ENCODE peak calls at places on chromosomes 12 and 14, in ten cellular contexts. M is activated CD8-positive, alpha-beta T cell treated with anti-CD3 and anti-CD28 coated beads, Interleukin-2, amount 10 ng/mL, durations not matched to agents 7 days and 5 days; P is A172; K is H7; V is C1 segment of cervical spinal cord; C is stimulated activated CD8-positive, alpha-beta memory T cell treated with anti-CD3 and anti-CD28 coated beads, Interleukin-12 subunit alpha, Interleukin-12 subunit beta, amount 100 ng/mL, for 1 hour; G is GM04504; X is activated effector memory CD4-positive, alpha-beta T cell treated with Interleukin-2 at 50 U/mL for 16 hours; S is HCT116; U is astrocyte of the spinal cord. O is an unnamed sample.

GRCh38 chr12:10867381-10867780 is 16.7 kb downstream of the PRH1 start:
- DNase-seq in S (no peak), M (no peak), P (no peak), G (no peak), U (no peak), C (no peak), K (no peak), X (no peak), V (no peak), O (no peak)

GRCh38 chr14:20305265-20306078 is at the start of gene TTC5:
- DNase-seq in C (peak; percentile 86), G (peak; percentile 73), P (peak; percentile 65), U (peak; percentile 94), V (peak; percentile 50), K (peak; percentile 88), M (peak; percentile 93), X (peak; percentile 86), S (peak; percentile 87), O (peak; percentile 82)

GRCh38 chr14:75577090-75577489 is 1.3 kb upstream of the FLVCR2 start:
- DNase-seq in G (no peak), X (no peak), P (no peak), K (no peak), M (no peak), U (no peak), S (no peak), V (no peak), C (no peak), O (no peak)

GRCh38 chr12:48800971-48801370 is 12.1 kb upstream of the ADCY6 start:
- DNase-seq in G (no peak), X (no peak), K (peak; percentile 33), P (no peak), S (no peak), M (no peak), V (no peak), U (no peak), C (no peak), O (no peak)

GRCh38 chr12:10130042-10130441 is at the start of gene CLEC7A:
- DNase-seq in G (no peak), M (no peak), K (no peak), P (no peak), X (no peak), U (no peak), C (no peak), S (no peak), V (no peak), O (no peak)

GRCh38 chr12:27277846-27278260 is 33.8 kb downstream of the STK38L start:
- DNase-seq in X (no peak), S (peak; percentile 6), V (no peak), C (no peak), G (peak; percentile 59), U (peak; percentile 84), M (no peak), P (peak; percentile 70), K (no peak), O (peak; percentile 21)

GRCh38 chr14:50173891-50174290 is 57.5 kb downstream of the SOS2 start:
- DNase-seq in P (peak; percentile 25), U (peak; percentile 32), M (no peak), S (no peak), V (no peak), G (no peak), C (no peak), X (no peak), K (no peak), O (no peak)

GRCh38 chr14:75884198-75884611 is 97.6 kb downstream of the TGFB3 start:
- DNase-seq in U (peak; percentile 92), C (no peak), X (no peak), S (no peak), M (no peak), V (no peak), P (peak; percentile 69), K (peak; percentile 22), G (peak; percentile 76), O (peak; percentile 32)

GRCh38 chr14:77189479-77189878 is 7.9 kb downstream of the TMEM63C start:
- DNase-seq in P (no peak), M (no peak), U (no peak), C (no peak), V (no peak), K (peak; percentile 20), X (no peak), G (no peak), S (no peak), O (no peak)

GRCh38 chr12:102948941-102949352 is 8.5 kb upstream of the ASCL1 start:
- DNase-seq in P (peak; percentile 4), V (no peak), C (peak; percentile 37), S (peak; percentile 23), U (peak; percentile 41), M (peak; percentile 64), X (peak; percentile 10), K (peak; percentile 65), G (no peak), O (peak; percentile 53)

GRCh38 chr14:74140374-74140850 is 55.7 kb downstream of the LIN52 start:
- DNase-seq in C (no peak), U (no peak), S (no peak), G (no peak), V (no peak), X (no peak), M (no peak), P (no peak), K (no peak), O (peak; percentile 54)

GRCh38 chr14:79375336-79375735 is 836.0 kb downstream of the DIO2 start:
- DNase-seq in G (no peak), U (no peak), K (no peak), X (no peak), C (no peak), S (no peak), M (no peak), V (no peak), P (no peak), O (no peak)

GRCh38 chr12:101470939-101471338 is 4.2 kb upstream of the SPIC start:
- DNase-seq in P (no peak), V (no peak), M (no peak), K (no peak), C (no peak), U (no peak), G (no peak), S (no peak), X (no peak), O (no peak)

GRCh38 chr14:55802986-55803431 is 223.0 kb downstream of the KTN1 start:
- DNase-seq in K (no peak), S (peak; percentile 91), M (no peak), X (no peak), C (no peak), G (no peak), P (peak; percentile 61), U (no peak), V (no peak), O (no peak)

GRCh38 chr12:42482086-42482819 is 107.3 kb downstream of the PRICKLE1 start:
- DNase-seq in X (no peak), G (no peak), C (no peak), S (no peak), K (no peak), U (peak; percentile 58), V (no peak), M (no peak), P (peak; percentile 4), O (no peak)

GRCh38 chr14:93708311-93708734 is 80.0 kb downstream of the PRIMA1 start:
- DNase-seq in G (no peak), M (peak; percentile 1), V (no peak), S (no peak), U (no peak), C (no peak), X (no peak), K (peak; percentile 10), P (no peak), O (no peak)

GRCh38 chr14:53187921-53188463 is 34.9 kb upstream of the DDHD1 start:
- DNase-seq in S (no peak), X (no peak), U (no peak), P (no peak), G (no peak), K (no peak), C (no peak), V (no peak), M (no peak), O (no peak)

GRCh38 chr12:62643470-62643869 is 176.8 kb downstream of the MON2 start:
- DNase-seq in C (no peak), P (no peak), M (no peak), V (no peak), U (no peak), X (no peak), S (no peak), K (no peak), G (no peak), O (no peak)

GRCh38 chr12:22282283-22282682 is 52.2 kb downstream of the ST8SIA1 start:
- DNase-seq in S (no peak), P (peak; percentile 78), K (no peak), G (peak; percentile 61), X (no peak), V (no peak), C (no peak), U (peak; percentile 71), M (no peak), O (no peak)